ENCODE peak calls at places on chromosomes 1 and 21, in eight cellular contexts. U is AG04450, G is neural progenitor cell, O is H9, J is astrocyte of the spinal cord, A is prostate gland, R is A549, I is bronchial epithelial cell. W is an unnamed sample.

GRCh38 chr1:228379666-228380065 is 27.0 kb downstream of the TRIM11 start:
- DNase-seq in O (no peak), J (no peak), G (no peak), U (no peak), I (no peak), R (no peak), A (no peak), W (no peak)

GRCh38 chr21:42543106-42543847 is 29.6 kb downstream of the SLC37A1 start:
- DNase-seq in G (no peak), A (no peak), R (no peak), J (no peak), O (no peak), U (no peak), I (no peak), W (no peak)

GRCh38 chr1:14828665-14829064 is 230.2 kb downstream of the KAZN start:
- DNase-seq in U (no peak), J (no peak), O (no peak), G (no peak), A (no peak), R (no peak), I (no peak), W (no peak)

GRCh38 chr21:41634211-41634694 is 126.3 kb upstream of the TMPRSS2 start:
- DNase-seq in J (no peak), R (no peak), O (peak; percentile 54), U (no peak), I (peak; percentile 93), A (peak; percentile 63), G (no peak), W (no peak)

GRCh38 chr1:24643362-24644346 is 552 bp downstream of the SRRM1 start:
- DNase-seq in G (peak; percentile 38), U (no peak), I (peak; percentile 17), R (peak; percentile 28), O (no peak), A (peak; percentile 10), J (no peak), W (no peak)

GRCh38 chr1:186620526-186620925 is 59.7 kb downstream of the PTGS2 start:
- DNase-seq in A (no peak), G (no peak), U (no peak), I (no peak), J (no peak), R (no peak), O (no peak), W (no peak)

GRCh38 chr1:221328371-221328770 is 413.5 kb downstream of the DUSP10 start:
- DNase-seq in U (no peak), J (no peak), G (no peak), I (no peak), O (no peak), R (no peak), A (no peak), W (no peak)

GRCh38 chr1:178938959-178939317 is 68.1 kb upstream of the ANGPTL1 start:
- DNase-seq in G (no peak), R (no peak), I (no peak), J (peak; percentile 85), A (peak; percentile 41), U (peak; percentile 21), O (no peak), W (no peak)

GRCh38 chr21:46633561-46633960 is 1.9 kb upstream of the PRMT2 start:
- DNase-seq in A (no peak), J (no peak), G (no peak), O (no peak), I (no peak), R (no peak), U (no peak), W (no peak)

GRCh38 chr1:9561429-9561828 is 22.2 kb downstream of the SLC25A33 start:
- DNase-seq in J (peak; percentile 93), G (no peak), U (peak; percentile 64), O (no peak), A (peak; percentile 34), R (no peak), I (peak; percentile 93), W (no peak)

GRCh38 chr1:203180611-203181330 is 5.1 kb upstream of the MYBPH start:
- DNase-seq in U (no peak), A (no peak), R (no peak), G (no peak), O (no peak), I (no peak), J (no peak), W (no peak)

GRCh38 chr1:159991513-159991912 is 37.5 kb upstream of the SLAMF9 start:
- DNase-seq in A (no peak), R (no peak), I (peak; percentile 84), G (no peak), O (no peak), U (no peak), J (peak; percentile 5), W (no peak)

GRCh38 chr1:170929412-170929834 is 5.9 kb upstream of the MROH9 start:
- DNase-seq in G (no peak), U (no peak), A (no peak), O (no peak), R (no peak), I (peak; percentile 29), J (no peak), W (no peak)

GRCh38 chr1:201511925-201512539 is 5.1 kb upstream of the CSRP1 start:
- DNase-seq in U (no peak), O (peak; percentile 76), I (no peak), J (peak; percentile 21), A (peak; percentile 79), R (no peak), G (peak; percentile 54), W (no peak)

GRCh38 chr1:45326627-45327591 is at the start of gene HPDL:
- DNase-seq in I (no peak), O (peak; percentile 94), U (no peak), A (peak; percentile 46), G (peak; percentile 77), J (peak; percentile 42), R (peak; percentile 58), W (peak; percentile 63)

GRCh38 chr1:43452789-43453441 is 816 bp downstream of the HYI start:
- DNase-seq in R (no peak), U (no peak), I (peak; percentile 67), A (peak; percentile 39), G (peak; percentile 51), O (peak; percentile 75), J (peak; percentile 51), W (no peak)

GRCh38 chr1:19390901-19391595 is 78.9 kb downstream of the SLC66A1 start:
- DNase-seq in U (peak; percentile 64), I (peak; percentile 22), J (peak; percentile 93), R (peak; percentile 18), G (peak; percentile 54), O (no peak), A (peak; percentile 63), W (peak; percentile 35)

GRCh38 chr21:32316363-32317215 is 17.9 kb downstream of the MRAP start:
- DNase-seq in U (no peak), G (no peak), J (no peak), I (no peak), R (no peak), A (no peak), O (no peak), W (no peak)

GRCh38 chr1:204941415-204942338 is 71.0 kb downstream of the NFASC start:
- DNase-seq in U (no peak), I (peak; percentile 60), J (peak; percentile 36), A (peak; percentile 12), R (peak; percentile 52), O (peak; percentile 74), G (peak; percentile 87), W (peak; percentile 82)

GRCh38 chr1:116125761-116126160 is 14.6 kb downstream of the MAB21L3 start:
- DNase-seq in A (no peak), G (no peak), I (peak; percentile 42), R (no peak), U (no peak), J (no peak), O (no peak), W (no peak)

GRCh38 chr1:118660769-118661168 is 327.4 kb downstream of the TBX15 start:
- DNase-seq in R (no peak), A (peak; percentile 5), J (no peak), O (no peak), U (no peak), G (no peak), I (no peak), W (no peak)

GRCh38 chr1:6688001-6688400 is 13.6 kb downstream of the DNAJC11 start:
- DNase-seq in J (peak; percentile 16), U (no peak), R (no peak), G (no peak), A (no peak), I (peak; percentile 12), O (no peak), W (no peak)
- TF ChIP-seq CTCF in J (no peak), U (no peak), R (no peak), G (no peak), A (no peak), I (no peak), O (no peak), W (no peak)

GRCh38 chr1:109718495-109718894 is 6.4 kb downstream of the GSTM5 start:
- DNase-seq in G (peak; percentile 1), A (no peak), U (no peak), J (no peak), I (no peak), R (peak; percentile 17), O (no peak), W (no peak)
- TF ChIP-seq CTCF in G (no peak), A (no peak), U (no peak), J (no peak), I (no peak), R (peak; percentile 25), O (peak; percentile 32), W (no peak)

DNA sequence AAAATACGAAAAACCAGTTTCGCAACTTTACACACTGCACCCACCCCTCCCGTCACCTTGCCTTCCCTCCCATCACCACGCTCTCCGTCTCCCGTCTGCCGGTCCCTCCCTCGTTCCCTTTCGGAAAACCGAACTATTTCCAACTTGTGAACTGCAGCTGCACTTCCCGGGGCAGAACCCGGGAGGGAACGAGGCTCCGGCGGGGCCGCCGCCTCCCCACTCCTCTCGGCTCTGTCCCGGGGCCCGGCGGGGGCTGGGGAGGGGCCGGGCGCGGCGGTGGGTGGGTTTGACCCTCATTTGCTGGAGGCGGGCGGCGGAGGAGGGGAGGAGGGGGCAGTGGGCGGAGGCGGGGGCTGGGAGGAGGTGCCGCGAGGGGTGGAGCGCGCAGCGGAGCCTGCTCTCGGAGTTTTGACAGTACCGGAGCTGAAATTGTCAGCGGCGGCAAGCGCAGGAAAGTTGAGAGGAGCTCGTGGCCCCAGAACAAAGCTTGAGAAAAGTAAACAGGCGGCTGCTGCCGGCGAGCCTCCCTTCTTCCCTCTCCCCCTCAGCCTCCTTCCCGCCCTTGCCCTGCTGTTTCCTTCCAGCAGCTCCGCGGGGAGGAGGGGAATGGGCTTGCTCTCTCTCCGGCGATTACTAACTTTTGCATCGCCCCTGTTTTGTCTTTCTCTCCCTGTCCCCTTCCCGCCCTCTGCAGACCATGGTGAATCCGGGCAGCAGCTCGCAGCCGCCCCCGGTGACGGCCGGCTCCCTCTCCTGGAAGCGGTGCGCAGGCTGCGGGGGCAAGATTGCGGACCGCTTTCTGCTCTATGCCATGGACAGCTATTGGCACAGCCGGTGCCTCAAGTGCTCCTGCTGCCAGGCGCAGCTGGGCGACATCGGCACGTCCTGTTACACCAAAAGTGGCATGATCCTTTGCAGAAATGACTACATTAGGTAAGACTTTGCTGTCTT is 2.9 kb downstream of the LMO4 start:
- DNase-seq in G (peak; percentile 92), J (peak; percentile 73), U (peak; percentile 38), I (peak; percentile 85), R (peak; percentile 24), O (peak; percentile 87), A (peak; percentile 79), W (peak; percentile 74)
- TF ChIP-seq CTCF in G (peak; percentile 40), J (peak; percentile 42), U (peak; percentile 33), I (peak; percentile 15), R (no peak), O (peak; percentile 45), A (no peak), W (peak; percentile 41)

DNA sequence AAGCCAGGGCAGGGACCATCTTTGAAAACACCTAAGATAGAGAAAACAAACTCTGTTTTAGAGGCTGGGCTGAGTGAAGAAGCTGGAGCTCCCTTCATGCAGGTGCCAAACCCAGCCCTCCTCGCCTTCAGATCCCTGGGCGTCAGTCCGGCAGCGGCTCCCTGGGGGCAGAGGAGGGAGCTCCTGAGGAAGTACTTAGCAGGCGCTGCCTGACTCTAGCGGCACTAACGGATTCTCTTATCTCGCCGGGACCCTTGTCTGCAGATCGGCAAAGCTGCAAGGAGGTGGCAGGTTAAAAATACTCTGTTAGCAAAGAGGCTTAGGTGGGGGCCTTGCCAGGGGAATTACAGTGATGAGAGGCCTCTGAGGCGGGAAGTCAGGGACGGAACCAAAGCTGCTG is 79.6 kb downstream of the PLXNA2 start:
- DNase-seq in G (no peak), U (no peak), J (no peak), I (no peak), R (no peak), A (no peak), O (no peak), W (no peak)
- TF ChIP-seq CTCF in G (no peak), U (no peak), J (no peak), I (no peak), R (no peak), A (no peak), O (no peak), W (no peak)